ENCODE peak calls at places on chromosomes 11 and 22, in six cellular contexts. One of them, this sample, is unnamed.

GRCh38 chr11:64792482-64792881 is 10.5 kb downstream of the MAP4K2 start:
- DNase-seq in non-pigmented ciliary epithelial cell: no peak
- DNase-seq in progenitor cell of endocrine pancreas: no peak
- DNase-seq in T47D: no peak
- DNase-seq in germinal center: no peak
- DNase-seq in mucosa of gallbladder: no peak
- DNase-seq in this sample: no peak

GRCh38 chr11:126485986-126486635 is 130.6 kb downstream of the ST3GAL4 start:
- DNase-seq in non-pigmented ciliary epithelial cell: no peak
- DNase-seq in progenitor cell of endocrine pancreas: no peak
- DNase-seq in T47D: no peak
- DNase-seq in germinal center: no peak
- DNase-seq in mucosa of gallbladder: no peak
- DNase-seq in this sample: no peak

GRCh38 chr11:83734120-83734519 is 448.0 kb upstream of the CCDC90B start:
- DNase-seq in progenitor cell of endocrine pancreas: no peak
- DNase-seq in germinal center: no peak
- DNase-seq in T47D: no peak
- DNase-seq in non-pigmented ciliary epithelial cell: no peak
- DNase-seq in mucosa of gallbladder: no peak
- DNase-seq in this sample: no peak

GRCh38 chr22:49853981-49854791 is 542 bp downstream of the ZBED4 start:
- DNase-seq in mucosa of gallbladder: no peak
- DNase-seq in T47D: no peak
- DNase-seq in non-pigmented ciliary epithelial cell: no peak
- DNase-seq in progenitor cell of endocrine pancreas: no peak
- DNase-seq in germinal center: peak; percentile 35
- DNase-seq in this sample: peak; percentile 27

GRCh38 chr11:117606211-117606610 is 190.8 kb downstream of the DSCAML1 start:
- DNase-seq in progenitor cell of endocrine pancreas: no peak
- DNase-seq in T47D: no peak
- DNase-seq in germinal center: no peak
- DNase-seq in mucosa of gallbladder: no peak
- DNase-seq in non-pigmented ciliary epithelial cell: no peak
- DNase-seq in this sample: no peak

GRCh38 chr11:128246364-128247234 is 340.8 kb downstream of the ETS1 start:
- DNase-seq in mucosa of gallbladder: peak; percentile 17
- DNase-seq in germinal center: no peak
- DNase-seq in non-pigmented ciliary epithelial cell: no peak
- DNase-seq in progenitor cell of endocrine pancreas: no peak
- DNase-seq in T47D: no peak
- DNase-seq in this sample: no peak

GRCh38 chr11:125192717-125193116 is 28.2 kb downstream of the PKNOX2 start:
- DNase-seq in progenitor cell of endocrine pancreas: no peak
- DNase-seq in germinal center: no peak
- DNase-seq in non-pigmented ciliary epithelial cell: no peak
- DNase-seq in T47D: no peak
- DNase-seq in mucosa of gallbladder: no peak
- DNase-seq in this sample: no peak

GRCh38 chr11:36619502-36619901 is 21.5 kb upstream of the RAG2 start:
- DNase-seq in germinal center: no peak
- DNase-seq in T47D: no peak
- DNase-seq in non-pigmented ciliary epithelial cell: no peak
- DNase-seq in progenitor cell of endocrine pancreas: no peak
- DNase-seq in mucosa of gallbladder: no peak
- DNase-seq in this sample: no peak

GRCh38 chr22:38727123-38727522 is 21.4 kb downstream of the GTPBP1 start:
- DNase-seq in germinal center: no peak
- DNase-seq in non-pigmented ciliary epithelial cell: no peak
- DNase-seq in T47D: no peak
- DNase-seq in progenitor cell of endocrine pancreas: no peak
- DNase-seq in mucosa of gallbladder: no peak
- DNase-seq in this sample: no peak

GRCh38 chr11:66484825-66485380 is 4.7 kb downstream of the DPP3 start:
- DNase-seq in mucosa of gallbladder: no peak
- DNase-seq in germinal center: no peak
- DNase-seq in T47D: no peak
- DNase-seq in progenitor cell of endocrine pancreas: no peak
- DNase-seq in non-pigmented ciliary epithelial cell: no peak
- DNase-seq in this sample: no peak

GRCh38 chr11:78768345-78768744 is 193.7 kb upstream of the NARS2 start:
- DNase-seq in mucosa of gallbladder: no peak
- DNase-seq in non-pigmented ciliary epithelial cell: no peak
- DNase-seq in T47D: no peak
- DNase-seq in progenitor cell of endocrine pancreas: no peak
- DNase-seq in germinal center: no peak
- DNase-seq in this sample: no peak

GRCh38 chr11:94895451-94895850 is 77.9 kb downstream of the CWC15 start:
- DNase-seq in non-pigmented ciliary epithelial cell: no peak
- DNase-seq in mucosa of gallbladder: no peak
- DNase-seq in T47D: no peak
- DNase-seq in progenitor cell of endocrine pancreas: no peak
- DNase-seq in germinal center: no peak
- DNase-seq in this sample: no peak

GRCh38 chr22:21632237-21632895 is at the start of gene CCDC116:
- DNase-seq in germinal center: peak; percentile 50
- DNase-seq in non-pigmented ciliary epithelial cell: no peak
- DNase-seq in T47D: peak; percentile 38
- DNase-seq in progenitor cell of endocrine pancreas: no peak
- DNase-seq in mucosa of gallbladder: no peak
- DNase-seq in this sample: no peak

GRCh38 chr11:76590631-76590950 is 80.0 kb downstream of the LRRC32 start:
- DNase-seq in mucosa of gallbladder: no peak
- DNase-seq in T47D: no peak
- DNase-seq in progenitor cell of endocrine pancreas: no peak
- DNase-seq in non-pigmented ciliary epithelial cell: no peak
- DNase-seq in germinal center: no peak
- DNase-seq in this sample: no peak

GRCh38 chr11:44985721-44986120 is 35.0 kb upstream of the TP53I11 start:
- DNase-seq in mucosa of gallbladder: no peak
- DNase-seq in T47D: no peak
- DNase-seq in non-pigmented ciliary epithelial cell: no peak
- DNase-seq in progenitor cell of endocrine pancreas: no peak
- DNase-seq in germinal center: no peak
- DNase-seq in this sample: no peak

GRCh38 chr22:36852056-36852973 is 8.5 kb upstream of the NCF4 start:
- DNase-seq in non-pigmented ciliary epithelial cell: no peak
- DNase-seq in T47D: no peak
- DNase-seq in germinal center: no peak
- DNase-seq in mucosa of gallbladder: no peak
- DNase-seq in progenitor cell of endocrine pancreas: no peak
- DNase-seq in this sample: no peak

GRCh38 chr11:72617080-72617744 is 57.0 kb downstream of the PDE2A start:
- DNase-seq in germinal center: no peak
- DNase-seq in T47D: no peak
- DNase-seq in non-pigmented ciliary epithelial cell: no peak
- DNase-seq in progenitor cell of endocrine pancreas: no peak
- DNase-seq in mucosa of gallbladder: peak; percentile 37
- DNase-seq in this sample: no peak